ENCODE peak calls at places on chromosomes 1 and 21, in eight cellular contexts. Z is HCT116, Q is neural progenitor cell, B is fibroblast of lung, T is IMR-90, L is keratinocyte, F is SK-N-SH, U is MM.1S. W is an unnamed sample. For H3K27me3, the result is how much of the 10 kb centered on the place peaks cover.

GRCh38 chr1:2045468-2046224 is 4.6 kb upstream of the PRKCZ start:
- DNase-seq in T (peak), Z (no peak), F (no peak), Q (no peak), L (no peak), U (no peak), B (peak), W (no peak)

GRCh38 chr1:100699744-100700143 is 19.8 kb upstream of the VCAM1 start:
- DNase-seq in Z (no peak), L (no peak), T (peak), B (peak), F (no peak), U (no peak), Q (no peak), W (no peak)

GRCh38 chr21:39182016-39182415 is 1.2 kb downstream of the PSMG1 start:
- DNase-seq in B (no peak), L (no peak), U (peak), T (no peak), Q (no peak), Z (no peak), F (no peak), W (no peak)

GRCh38 chr21:29287383-29287782 is 11.3 kb upstream of the BACH1 start:
- DNase-seq in Z (no peak), L (no peak), U (no peak), T (peak), B (no peak), F (no peak), Q (no peak), W (no peak)

GRCh38 chr1:43835141-43836021 is 98.2 kb upstream of the ARTN start:
- DNase-seq in Z (peak), B (peak), L (no peak), T (peak), U (peak), Q (no peak), F (peak), W (peak)

GRCh38 chr1:229347528-229347927 is 4.7 kb upstream of the CCSAP start:
- DNase-seq in Q (no peak), B (no peak), L (no peak), F (no peak), U (no peak), T (no peak), Z (no peak), W (no peak)

GRCh38 chr1:228318823-228319241 is 87.8 kb downstream of the TRIM11 start:
- DNase-seq in Z (no peak), B (no peak), Q (no peak), L (no peak), U (no peak), F (no peak), T (no peak), W (peak)

GRCh38 chr1:234862944-234863515 is 253.1 kb upstream of the IRF2BP2 start:
- DNase-seq in T (peak), Q (peak), L (no peak), F (no peak), Z (no peak), B (peak), U (no peak), W (peak)

GRCh38 chr1:230754831-230755230 is 7.6 kb downstream of the CAPN9 start:
- DNase-seq in Z (no peak), B (peak), Q (no peak), F (no peak), U (no peak), T (peak), L (no peak), W (peak)

GRCh38 chr21:42289926-42290325 is 25.3 kb downstream of the TFF3 start:
- DNase-seq in U (no peak), T (no peak), F (no peak), Z (no peak), B (no peak), L (no peak), Q (no peak), W (no peak)

GRCh38 chr1:104794035-104794434 is 1044.3 kb downstream of the AMY1C start:
- DNase-seq in B (no peak), U (no peak), L (no peak), F (no peak), Z (no peak), T (no peak), Q (no peak), W (no peak)

GRCh38 chr1:237186733-237187132 is 144.7 kb downstream of the RYR2 start:
- DNase-seq in Q (peak), U (no peak), T (no peak), L (no peak), B (no peak), F (no peak), Z (no peak), W (no peak)

GRCh38 chr1:168141986-168142385 is 5.3 kb upstream of the GPR161 start:
- DNase-seq in Q (peak), F (no peak), Z (no peak), T (no peak), B (no peak), U (no peak), L (no peak), W (no peak)

GRCh38 chr21:42080788-42081083 is 9.6 kb downstream of the UMODL1 start:
- DNase-seq in Q (no peak), B (peak), Z (no peak), U (no peak), F (no peak), T (peak), L (no peak), W (peak)

GRCh38 chr1:94239796-94240195 is 2.4 kb upstream of the ARHGAP29 start:
- DNase-seq in Q (no peak), Z (no peak), L (no peak), B (no peak), T (peak), F (no peak), U (no peak), W (peak)

GRCh38 chr1:38009088-38009840 is 3.3 kb upstream of the UTP11 start:
- DNase-seq in B (no peak), L (no peak), Z (no peak), T (peak), Q (peak), F (no peak), U (no peak), W (peak)

GRCh38 chr1:4701276-4701675 is 46.9 kb downstream of the AJAP1 start:
- DNase-seq in F (no peak), U (no peak), Q (no peak), Z (no peak), B (no peak), T (no peak), L (no peak), W (no peak)

GRCh38 chr1:170375082-170375733 is 156.8 kb upstream of the GORAB start:
- DNase-seq in F (no peak), L (no peak), Q (no peak), U (no peak), B (peak), Z (no peak), T (peak), W (no peak)

GRCh38 chr1:160040481-160040880 is 8.7 kb upstream of the PIGM start:
- DNase-seq in L (no peak), Z (no peak), F (no peak), T (peak), U (no peak), Q (no peak), B (no peak), W (no peak)

GRCh38 chr1:24558902-24559791 is 3.3 kb downstream of the NCMAP start:
- DNase-seq in Q (peak), T (peak), L (no peak), B (peak), Z (peak), F (peak), U (peak), W (peak)

GRCh38 chr1:204323887-204324286 is 35.8 kb downstream of the PLEKHA6 start:
- DNase-seq in U (no peak), T (peak), F (no peak), Q (no peak), B (peak), Z (no peak), L (peak), W (peak)

GRCh38 chr1:38029081-38029681 is 16.6 kb downstream of the UTP11 start:
- DNase-seq in Q (peak), U (peak), L (no peak), T (no peak), F (peak), Z (no peak), B (peak), W (peak)

GRCh38 chr1:3245344-3245743 is 176.3 kb downstream of the PRDM16 start:
- DNase-seq in T (no peak), F (no peak), Q (no peak), B (no peak), U (no peak), L (no peak), Z (no peak), W (peak)
- H3K27me3 ChIP-seq in T (under half), F (under half), Q (under half), B (under half), U (half or more), L (under half), Z (under half), W (under half)

GRCh38 chr1:22494144-22494543 is 42.5 kb downstream of the ZBTB40 start:
- DNase-seq in T (no peak), F (no peak), Q (no peak), L (no peak), Z (no peak), B (no peak), U (peak), W (no peak)

GRCh38 chr1:22491995-22492726 is 40.5 kb downstream of the ZBTB40 start:
- DNase-seq in T (no peak), Z (no peak), F (no peak), B (no peak), Q (no peak), L (no peak), U (peak), W (no peak)

GRCh38 chr1:22490309-22490708 is 38.7 kb downstream of the ZBTB40 start:
- DNase-seq in F (no peak), T (no peak), B (no peak), U (no peak), Z (no peak), Q (peak), L (no peak), W (no peak)

GRCh38 chr1:22496536-22497160 is 45.0 kb downstream of the ZBTB40 start:
- DNase-seq in B (no peak), T (no peak), Z (no peak), F (no peak), Q (no peak), U (peak), L (no peak), W (no peak)

GRCh38 chr1:22494943-22495579 is 43.4 kb downstream of the ZBTB40 start:
- DNase-seq in U (peak), F (no peak), Z (no peak), L (no peak), Q (no peak), T (no peak), B (no peak), W (peak)
- H3K4me2 ChIP-seq in U (peak), F (no peak), Z (no peak), L (no peak), Q (no peak), T (no peak), B (no peak), W (no peak)

GRCh38 chr21:33088384-33088783 is 18.4 kb downstream of the OLIG1 start:
- DNase-seq in B (no peak), F (no peak), Q (no peak), Z (no peak), U (no peak), T (no peak), L (no peak), W (no peak)

DNA sequence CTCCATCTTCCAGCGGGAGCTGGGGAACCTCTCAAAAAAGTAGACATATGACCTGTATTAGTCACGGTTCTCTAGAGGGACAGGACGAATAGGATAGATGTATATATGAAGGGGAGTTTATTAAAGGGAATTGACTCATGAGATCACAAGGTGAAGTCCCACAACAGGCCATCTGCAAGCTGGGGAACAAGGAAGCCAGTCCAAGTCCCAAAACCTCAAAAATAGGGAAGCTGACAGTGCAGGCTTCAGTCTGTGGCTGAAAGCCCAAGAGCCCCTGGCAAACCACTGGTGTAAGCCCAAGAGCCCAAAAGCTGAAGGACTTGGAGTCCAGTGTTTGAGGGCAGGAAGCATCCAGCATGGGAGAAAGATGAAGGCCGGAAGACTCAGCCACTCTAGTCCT is 19.5 kb downstream of the OLIG1 start:
- DNase-seq in B (no peak), F (no peak), T (no peak), U (no peak), Z (no peak), L (no peak), Q (no peak), W (no peak)
- H3K27me3 ChIP-seq in B (under half), F (half or more), T (under half), U (under half), Z (under half), L (under half), Q (under half), W (under half)

DNA sequence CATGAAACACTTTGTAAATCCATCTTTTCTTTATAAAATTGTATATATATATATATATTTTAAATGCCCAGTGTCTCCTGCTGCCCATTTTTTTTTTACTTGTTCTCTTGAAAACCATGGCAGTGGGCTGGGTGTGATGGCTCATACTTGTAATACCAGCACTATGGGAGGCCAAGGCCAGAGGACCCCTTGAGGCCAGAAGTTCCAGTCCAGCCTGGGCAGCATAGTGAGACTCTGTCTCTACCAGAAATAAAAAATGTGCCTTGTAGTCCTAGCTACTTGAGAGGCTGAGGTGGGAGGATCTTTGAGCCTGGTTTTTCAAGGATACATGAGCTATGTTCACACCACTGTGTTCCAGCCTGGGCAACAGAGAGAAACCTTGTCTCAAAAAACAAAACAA is 62.2 kb downstream of the HS2ST1 start:
- DNase-seq in Q (no peak), L (no peak), F (no peak), Z (no peak), B (no peak), T (no peak), U (no peak), W (no peak)
- H3K4me2 ChIP-seq in Q (no peak), L (no peak), F (no peak), Z (no peak), B (no peak), T (no peak), U (no peak), W (no peak)

DNA sequence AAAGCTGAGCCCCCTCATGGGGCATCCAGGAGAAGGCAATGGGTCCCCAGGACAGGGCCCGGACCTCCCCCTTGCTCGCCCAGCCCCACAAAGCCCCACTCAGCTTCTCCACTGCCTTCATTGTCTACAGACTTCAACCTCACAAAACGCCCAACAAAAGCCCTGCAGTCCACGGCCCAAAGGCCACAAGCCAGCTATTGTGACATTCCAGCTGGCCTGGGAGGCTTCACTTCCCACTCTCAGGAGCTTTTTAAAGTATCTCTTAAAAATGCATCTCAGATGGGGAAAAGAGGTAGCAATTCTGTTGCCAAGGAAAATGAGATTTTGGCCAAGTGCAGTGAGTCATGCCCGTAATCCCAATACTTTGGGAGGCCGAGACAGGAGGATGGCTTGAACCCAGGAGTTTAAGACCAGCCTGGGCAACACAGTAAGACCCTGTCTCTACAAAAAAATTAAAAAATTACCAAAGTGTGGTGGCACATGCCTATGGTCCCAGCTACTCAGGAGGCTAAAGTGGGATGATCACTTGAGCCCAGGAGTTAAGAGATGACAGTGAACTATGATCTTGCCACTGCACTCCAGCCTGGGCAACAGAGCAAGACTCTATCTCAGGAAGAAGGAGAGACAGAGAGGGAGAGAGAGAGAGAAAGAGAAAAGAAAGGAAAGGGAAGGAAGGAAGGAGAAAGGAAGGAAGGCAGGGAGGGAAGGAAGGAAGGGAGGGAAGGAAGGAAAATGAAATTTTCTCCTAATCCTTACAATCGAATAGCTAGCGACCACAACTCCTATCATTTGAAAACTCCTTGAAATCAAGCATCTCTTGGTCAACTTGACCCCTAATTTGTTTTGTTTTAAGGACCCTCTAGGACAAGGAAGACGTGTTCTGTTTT is 31.4 kb upstream of the TARDBP start:
- DNase-seq in U (no peak), T (no peak), F (no peak), L (no peak), Z (no peak), B (peak), Q (peak), W (peak)
- H3K27me3 ChIP-seq in U (under half), T (under half), F (under half), L (under half), Z (under half), B (under half), Q (under half), W (under half)

GRCh38 chr1:96259399-96259798 is 462.2 kb upstream of the PTBP2 start:
- DNase-seq in T (no peak), B (no peak), Q (peak), L (no peak), F (no peak), U (no peak), Z (no peak), W (no peak)

GRCh38 chr1:96256391-96256790 is 465.2 kb upstream of the PTBP2 start:
- DNase-seq in U (no peak), T (no peak), L (no peak), B (no peak), F (no peak), Z (no peak), Q (no peak), W (no peak)

DNA sequence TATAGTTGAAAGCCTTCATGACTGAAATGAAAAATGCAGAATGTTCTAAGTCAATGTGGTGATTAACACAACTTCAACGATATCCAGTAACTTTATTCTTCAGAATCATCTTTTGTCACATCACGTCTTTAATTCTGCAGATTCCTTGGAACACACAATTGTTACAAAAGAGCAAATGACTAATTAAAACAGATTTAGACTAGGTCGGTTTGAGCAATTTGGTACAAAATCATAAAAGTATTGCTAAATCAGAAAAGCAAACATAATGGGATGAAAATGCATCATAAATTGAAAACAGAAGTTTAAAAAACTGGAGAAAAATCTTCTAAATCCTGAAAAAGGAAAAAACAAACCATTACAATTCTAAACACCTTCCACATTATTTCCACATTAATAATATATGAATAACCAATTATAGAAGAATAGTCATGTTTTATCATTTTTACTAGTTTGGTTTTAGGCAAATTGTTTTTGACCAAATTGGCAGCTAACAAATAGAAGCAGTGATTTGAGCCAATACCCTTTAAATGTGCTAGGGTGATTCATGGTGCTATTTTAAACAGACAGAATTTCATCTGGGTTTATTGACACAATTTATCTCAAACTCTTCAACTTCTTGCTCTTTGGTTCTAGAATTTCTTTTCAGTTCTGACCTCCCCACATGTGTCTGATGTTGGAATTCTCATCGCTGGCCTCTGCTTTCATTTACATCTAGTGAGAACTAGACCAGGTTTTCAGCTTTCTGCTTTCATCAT is 468.1 kb upstream of the PTBP2 start:
- DNase-seq in U (no peak), Q (no peak), Z (no peak), B (peak), T (peak), L (no peak), F (no peak), W (no peak)
- H3K4me2 ChIP-seq in U (no peak), Q (no peak), Z (no peak), B (no peak), T (no peak), L (no peak), F (no peak), W (peak)

GRCh38 chr1:14987829-14988603 is 165.5 kb upstream of the TMEM51 start:
- DNase-seq in B (no peak), U (no peak), T (no peak), F (peak), L (no peak), Q (no peak), Z (no peak), W (peak)

GRCh38 chr1:14988636-14989035 is 164.9 kb upstream of the TMEM51 start:
- DNase-seq in Z (no peak), Q (no peak), F (no peak), T (no peak), L (no peak), B (no peak), U (no peak), W (peak)

GRCh38 chr1:14993414-14993813 is 160.1 kb upstream of the TMEM51 start:
- DNase-seq in U (no peak), T (no peak), Z (no peak), B (no peak), Q (no peak), F (no peak), L (no peak), W (no peak)

GRCh38 chr1:14994148-14994547 is 159.4 kb upstream of the TMEM51 start:
- DNase-seq in B (no peak), T (no peak), Q (no peak), Z (no peak), F (no peak), L (no peak), U (no peak), W (no peak)

DNA sequence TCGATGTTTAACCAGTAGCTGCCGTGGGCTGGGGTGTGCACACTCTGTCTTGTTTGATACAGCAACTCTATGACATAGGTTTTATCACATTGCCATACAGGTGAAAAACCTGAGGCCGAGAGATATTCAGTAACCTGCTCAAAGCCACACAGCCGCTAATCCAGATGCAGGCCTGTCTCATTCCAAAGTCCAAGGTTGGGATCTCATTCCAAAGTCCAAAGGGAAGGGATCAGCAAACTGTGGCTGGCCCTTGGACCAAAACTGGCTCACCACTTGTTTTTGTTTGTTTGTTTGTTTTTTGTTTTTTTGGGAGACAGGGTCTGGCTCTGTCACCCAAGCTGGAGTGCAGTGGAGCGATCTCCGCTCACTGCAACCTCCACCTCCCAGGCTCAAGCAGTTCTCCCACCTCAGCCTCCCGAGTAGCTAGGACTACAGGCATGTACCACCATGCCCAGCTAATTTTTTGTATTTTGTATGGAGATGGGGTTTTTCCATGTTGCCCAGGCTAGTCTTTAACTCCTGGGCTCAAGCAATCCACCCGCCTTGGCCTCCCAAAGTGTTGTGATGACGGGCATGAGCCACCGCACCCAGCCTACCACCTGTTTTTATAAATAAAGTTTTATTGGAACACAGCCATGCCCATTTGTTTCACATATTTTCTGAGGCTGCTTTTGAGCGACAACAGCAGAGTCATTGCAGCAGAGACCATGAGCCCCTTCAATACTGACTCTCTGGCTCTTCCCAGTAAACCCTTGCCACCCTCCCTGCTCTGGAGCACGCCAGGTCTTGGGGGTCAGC is 163.4 kb upstream of the TMEM51 start:
- DNase-seq in L (no peak), B (no peak), Q (no peak), U (no peak), T (no peak), F (no peak), Z (no peak), W (no peak)
- H3K27me3 ChIP-seq in L (under half), B (under half), Q (under half), U (under half), T (under half), F (under half), Z (under half), W (under half)